ENCODE peak calls at places on chromosomes 7 and 10, in five cellular contexts. Z is HCT116, R is GM23338, A is PC-3, T is MM.1S. W is an unnamed sample. For H3K4me1, the result is how much of the 10 kb centered on the place peaks cover.

GRCh38 chr7:26500749-26501352 is 209.2 kb downstream of the SNX10 start:
- DNase-seq in Z (peak), R (peak), A (peak), T (peak), W (peak)

GRCh38 chr7:26156454-26157365 is 4.7 kb downstream of the NFE2L3 start:
- DNase-seq in Z (peak), R (no peak), A (peak), T (peak), W (peak)

GRCh38 chr10:70602665-70603438 is at the start of gene PRF1:
- DNase-seq in Z (no peak), R (no peak), A (no peak), T (no peak), W (no peak)

GRCh38 chr7:2403718-2404648 is 572 bp downstream of the CHST12 start:
- DNase-seq in Z (no peak), R (peak), A (peak), T (peak), W (peak)

GRCh38 chr10:63637833-63638443 is 116.7 kb downstream of the REEP3 start:
- DNase-seq in Z (no peak), R (no peak), A (no peak), T (no peak), W (no peak)

GRCh38 chr7:27636326-27637006 is 26.2 kb downstream of the HIBADH start:
- DNase-seq in Z (no peak), R (peak), A (peak), T (no peak), W (no peak)

GRCh38 chr7:30201161-30201666 is 66.4 kb downstream of the MTURN start:
- DNase-seq in Z (no peak), R (no peak), A (no peak), T (no peak), W (no peak)

GRCh38 chr10:6843477-6843876 is 263.4 kb upstream of the PRKCQ start:
- DNase-seq in Z (no peak), R (no peak), A (no peak), T (peak), W (no peak)

GRCh38 chr10:121459765-121460453 is 138.3 kb downstream of the FGFR2 start:
- DNase-seq in Z (no peak), R (no peak), A (no peak), T (no peak), W (peak)

GRCh38 chr7:101269664-101270063 is 24.8 kb upstream of the FIS1 start:
- DNase-seq in Z (no peak), R (no peak), A (no peak), T (no peak), W (no peak)

GRCh38 chr7:139763330-139763729 is 14.5 kb downstream of the HIPK2 start:
- DNase-seq in Z (no peak), R (no peak), A (no peak), T (no peak), W (no peak)

GRCh38 chr7:1716263-1717094 is 46.4 kb downstream of the ELFN1 start:
- DNase-seq in Z (no peak), R (no peak), A (peak), T (no peak), W (peak)

GRCh38 chr7:112791465-112792168 is 1.4 kb upstream of the TMEM168 start:
- DNase-seq in Z (no peak), R (no peak), A (no peak), T (no peak), W (no peak)

GRCh38 chr10:102600816-102601215 is 43.5 kb upstream of the TRIM8 start:
- DNase-seq in Z (no peak), R (no peak), A (no peak), T (no peak), W (no peak)
- H3K4me1 ChIP-seq in Z (under half), R (under half), A (under half), T (under half), W (under half)

GRCh38 chr7:4809691-4810090 is 34.3 kb downstream of the AP5Z1 start:
- DNase-seq in Z (no peak), R (no peak), A (no peak), T (no peak), W (no peak)
- TF ChIP-seq EZH2phosphoT487 in Z (no peak), R (no peak), A (no peak), T (no peak), W (no peak)

GRCh38 chr7:152142976-152143665 is 117.6 kb downstream of the GALNT11 start:
- DNase-seq in Z (no peak), R (no peak), A (no peak), T (no peak), W (no peak)

GRCh38 chr7:152145853-152146466 is 120.5 kb downstream of the GALNT11 start:
- DNase-seq in Z (peak), R (peak), A (peak), T (peak), W (peak)

GRCh38 chr7:152140560-152140959 is 115.1 kb downstream of the GALNT11 start:
- DNase-seq in Z (no peak), R (no peak), A (no peak), T (no peak), W (no peak)

GRCh38 chr7:152148706-152149105 is 123.2 kb downstream of the GALNT11 start:
- DNase-seq in Z (no peak), R (no peak), A (no peak), T (no peak), W (no peak)

DNA sequence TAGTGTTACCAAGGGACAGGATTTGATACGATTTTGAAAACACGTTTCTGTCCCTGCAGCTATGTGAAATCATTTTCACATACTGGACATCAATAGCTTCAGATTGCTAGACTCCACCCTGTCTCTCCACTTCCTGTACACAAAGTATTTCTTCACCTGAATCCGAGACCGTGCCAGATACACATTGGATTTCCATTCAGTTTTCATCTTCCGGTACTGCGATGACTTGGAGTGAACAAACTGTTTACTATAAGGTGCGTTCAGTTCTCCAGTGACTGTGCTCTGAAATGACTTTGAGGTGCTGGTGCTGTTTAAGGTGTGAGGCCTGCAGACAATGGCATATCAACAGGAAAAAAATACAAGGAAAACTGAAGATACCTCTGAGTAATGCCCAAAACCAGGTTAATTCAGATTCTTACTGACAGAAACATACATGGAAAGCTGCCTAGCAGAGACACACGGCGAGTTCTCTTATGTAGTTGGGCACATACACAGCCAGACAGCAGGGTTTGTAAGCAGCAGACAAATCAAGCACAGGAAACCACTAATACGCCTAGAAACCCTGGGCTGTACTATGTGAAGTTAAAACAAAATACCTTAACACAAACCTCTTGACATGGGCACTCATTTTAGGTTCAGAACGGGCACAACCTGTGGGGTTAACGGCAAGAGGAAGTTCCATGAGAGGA is 119.2 kb downstream of the GALNT11 start:
- DNase-seq in Z (no peak), R (no peak), A (no peak), T (no peak), W (no peak)
- H3K4me3 ChIP-seq in Z (no peak), R (no peak), A (no peak), T (no peak), W (no peak)

DNA sequence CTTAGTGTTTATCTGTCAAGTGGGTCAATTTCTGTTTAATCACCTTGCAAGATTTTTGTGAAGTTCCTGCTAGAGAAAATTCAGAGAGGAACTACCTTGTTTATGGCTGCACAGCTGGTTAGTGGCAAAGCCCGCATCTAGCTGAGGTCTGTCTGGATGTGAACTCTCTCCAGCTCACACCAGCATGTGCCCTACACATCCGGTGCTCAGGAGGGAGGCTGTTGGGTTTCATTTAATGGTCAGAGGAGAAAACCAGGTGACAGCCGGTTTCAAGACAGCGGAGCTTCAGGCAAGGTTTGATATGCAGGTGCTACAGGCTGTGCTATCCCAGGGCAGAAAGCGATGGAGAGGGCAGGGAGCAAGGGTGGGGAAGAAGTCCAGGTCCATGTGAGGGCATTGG is 351.1 kb downstream of the ACTR3B start:
- DNase-seq in Z (no peak), R (no peak), A (no peak), T (peak), W (no peak)
- H3K4me1 ChIP-seq in Z (under half), R (under half), A (under half), T (under half), W (under half)

GRCh38 chr10:12091420-12091819 is 22.7 kb downstream of the DHTKD1 start:
- DNase-seq in Z (no peak), R (no peak), A (no peak), T (no peak), W (no peak)

GRCh38 chr10:12088919-12089318 is 20.2 kb downstream of the DHTKD1 start:
- DNase-seq in Z (no peak), R (no peak), A (no peak), T (no peak), W (no peak)
- TF ChIP-seq EZH2phosphoT487 in Z (no peak), R (no peak), A (no peak), T (no peak), W (no peak)

GRCh38 chr10:35635576-35635975 is 6.5 kb downstream of the FZD8 start:
- DNase-seq in Z (peak), R (peak), A (peak), T (peak), W (peak)

GRCh38 chr10:35639021-35639521 is 3.0 kb downstream of the FZD8 start:
- DNase-seq in Z (no peak), R (peak), A (peak), T (no peak), W (no peak)

GRCh38 chr10:35638116-35638515 is 4.0 kb downstream of the FZD8 start:
- DNase-seq in Z (no peak), R (peak), A (peak), T (no peak), W (no peak)

GRCh38 chr10:35637456-35637855 is 4.6 kb downstream of the FZD8 start:
- DNase-seq in Z (no peak), R (peak), A (peak), T (no peak), W (no peak)

GRCh38 chr10:35636942-35637341 is 5.2 kb downstream of the FZD8 start:
- DNase-seq in Z (no peak), R (no peak), A (peak), T (no peak), W (no peak)
- H3K4me3 ChIP-seq in Z (no peak), R (peak), A (peak), T (no peak), W (no peak)

DNA sequence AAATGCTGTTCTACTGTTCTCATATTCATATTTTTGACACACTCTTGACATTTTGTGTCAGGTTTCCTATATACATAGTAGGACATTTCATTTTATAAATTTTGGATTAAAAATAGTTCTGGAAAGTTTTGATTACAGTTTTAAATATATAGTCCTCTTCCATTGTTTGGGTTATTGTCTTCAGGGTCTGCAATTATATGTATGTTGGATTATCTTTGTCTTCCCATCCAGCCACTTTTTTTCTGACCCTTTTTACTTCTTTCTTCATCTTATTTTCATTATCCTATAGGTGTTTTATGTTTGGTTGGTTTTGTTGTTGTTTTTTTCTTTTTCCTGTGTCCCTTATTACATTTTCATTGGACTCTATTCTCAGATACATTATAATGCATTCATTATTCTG is 71.1 kb upstream of the CCDC6 start:
- DNase-seq in Z (no peak), R (no peak), A (no peak), T (no peak), W (no peak)
- H3K4me1 ChIP-seq in Z (under half), R (under half), A (under half), T (under half), W (under half)

GRCh38 chr7:88299126-88299525 is 7.6 kb downstream of the STEAP4 start:
- DNase-seq in Z (no peak), R (no peak), A (no peak), T (no peak), W (no peak)

GRCh38 chr7:88300401-88300800 is 6.3 kb downstream of the STEAP4 start:
- DNase-seq in Z (no peak), R (no peak), A (no peak), T (no peak), W (no peak)

GRCh38 chr7:88305044-88305443 is 1.6 kb downstream of the STEAP4 start:
- DNase-seq in Z (no peak), R (no peak), A (peak), T (no peak), W (no peak)

GRCh38 chr7:88302486-88302885 is 4.2 kb downstream of the STEAP4 start:
- DNase-seq in Z (no peak), R (no peak), A (no peak), T (no peak), W (no peak)

DNA sequence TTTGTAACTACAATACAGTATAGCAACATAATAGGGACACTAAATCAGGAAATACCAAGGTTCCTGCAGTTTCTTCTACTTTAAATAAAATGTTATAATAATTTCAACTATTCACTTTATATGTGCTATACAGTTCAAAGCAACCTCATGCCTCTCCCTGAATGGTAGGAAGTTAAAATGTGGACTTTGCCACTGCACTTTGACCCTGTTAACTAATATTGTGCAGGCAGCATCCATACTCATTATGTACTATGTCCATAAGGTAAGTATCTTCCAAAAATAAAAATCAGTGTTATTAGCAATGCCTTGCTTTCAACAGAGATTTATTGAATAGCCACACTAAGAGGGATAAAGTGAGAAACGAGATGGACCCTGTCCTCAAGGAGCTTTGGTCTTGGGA is 4.8 kb downstream of the STEAP4 start:
- DNase-seq in Z (no peak), R (no peak), A (no peak), T (no peak), W (no peak)
- TF ChIP-seq EZH2phosphoT487 in Z (no peak), R (no peak), A (no peak), T (no peak), W (no peak)

GRCh38 chr7:106116162-106116704 is 4.1 kb upstream of the SYPL1 start:
- DNase-seq in Z (no peak), R (no peak), A (no peak), T (no peak), W (no peak)
- H3K4me3 ChIP-seq in Z (no peak), R (no peak), A (no peak), T (no peak), W (no peak)

DNA sequence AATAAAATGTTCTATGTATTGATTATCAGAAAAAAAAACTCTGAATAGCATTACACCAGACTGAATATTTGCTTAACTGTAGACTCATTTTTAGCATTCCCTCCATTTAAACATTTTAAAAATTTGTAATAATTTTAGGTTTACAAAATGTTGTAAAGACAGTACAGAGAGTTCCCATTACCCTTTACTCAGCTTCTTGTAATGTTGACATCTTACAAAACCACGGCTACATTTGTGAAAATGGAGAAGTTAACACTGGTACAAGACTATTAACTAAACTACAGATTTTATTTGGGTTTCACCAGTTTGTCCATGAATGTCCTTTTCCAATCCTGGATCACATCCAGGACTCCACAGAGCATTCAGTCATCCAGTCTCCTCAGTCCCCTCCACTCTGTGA is 130.0 kb upstream of the EEPD1 start:
- DNase-seq in Z (no peak), R (no peak), A (no peak), T (no peak), W (no peak)
- H3K4me1 ChIP-seq in Z (under half), R (under half), A (under half), T (under half), W (under half)

W was measured in GM23248.